ENCODE peak calls at places on chromosome 14, in eight cellular contexts. One of them, this sample, is unnamed.

GRCh38 chr14:30355431-30355913 is 203.5 kb upstream of the G2E3 start:
- DNase-seq in Peyer's patch: no peak
- DNase-seq in A549: no peak
- DNase-seq in testis: no peak
- DNase-seq in breast epithelium: no peak
- DNase-seq in transverse colon: no peak
- DNase-seq in heart left ventricle: no peak
- DNase-seq in body of pancreas: no peak
- DNase-seq in this sample: no peak

GRCh38 chr14:105502446-105503295 is 11.6 kb downstream of the TEDC1 start:
- DNase-seq in breast epithelium: no peak
- DNase-seq in body of pancreas: no peak
- DNase-seq in transverse colon: no peak
- DNase-seq in A549: no peak
- DNase-seq in heart left ventricle: no peak
- DNase-seq in testis: no peak
- DNase-seq in Peyer's patch: no peak
- DNase-seq in this sample: no peak

GRCh38 chr14:91241848-91242247 is 2.7 kb downstream of the GPR68 start:
- DNase-seq in heart left ventricle: no peak
- DNase-seq in transverse colon: no peak
- DNase-seq in A549: no peak
- DNase-seq in body of pancreas: no peak
- DNase-seq in breast epithelium: no peak
- DNase-seq in testis: no peak
- DNase-seq in Peyer's patch: no peak
- DNase-seq in this sample: no peak

GRCh38 chr14:61885203-61885961 is 123.2 kb downstream of the SNAPC1 start:
- DNase-seq in heart left ventricle: no peak
- DNase-seq in Peyer's patch: no peak
- DNase-seq in transverse colon: no peak
- DNase-seq in testis: no peak
- DNase-seq in breast epithelium: no peak
- DNase-seq in A549: no peak
- DNase-seq in body of pancreas: no peak
- DNase-seq in this sample: no peak

GRCh38 chr14:93331375-93332031 is 1.3 kb downstream of the BTBD7 start:
- DNase-seq in heart left ventricle: peak; percentile 50
- DNase-seq in transverse colon: peak; percentile 40
- DNase-seq in A549: no peak
- DNase-seq in testis: no peak
- DNase-seq in body of pancreas: peak; percentile 20
- DNase-seq in Peyer's patch: peak; percentile 52
- DNase-seq in breast epithelium: no peak
- DNase-seq in this sample: peak; percentile 39

GRCh38 chr14:105926415-105927093 is 400.2 kb downstream of the TMEM121 start:
- DNase-seq in Peyer's patch: no peak
- DNase-seq in heart left ventricle: no peak
- DNase-seq in transverse colon: peak; percentile 7
- DNase-seq in breast epithelium: peak; percentile 15
- DNase-seq in A549: no peak
- DNase-seq in body of pancreas: no peak
- DNase-seq in testis: no peak
- DNase-seq in this sample: no peak

GRCh38 chr14:33510991-33511390 is 439.9 kb downstream of the EGLN3 start:
- DNase-seq in breast epithelium: no peak
- DNase-seq in transverse colon: no peak
- DNase-seq in Peyer's patch: no peak
- DNase-seq in body of pancreas: no peak
- DNase-seq in heart left ventricle: no peak
- DNase-seq in testis: no peak
- DNase-seq in A549: no peak
- DNase-seq in this sample: no peak

GRCh38 chr14:37230551-37231194 is 32.9 kb downstream of the MIPOL1 start:
- DNase-seq in A549: peak; percentile 35
- DNase-seq in heart left ventricle: no peak
- DNase-seq in transverse colon: no peak
- DNase-seq in Peyer's patch: no peak
- DNase-seq in testis: peak; percentile 25
- DNase-seq in breast epithelium: no peak
- DNase-seq in body of pancreas: peak; percentile 10
- DNase-seq in this sample: peak; percentile 75

GRCh38 chr14:61033851-61034250 is 52.8 kb downstream of the SLC38A6 start:
- DNase-seq in A549: no peak
- DNase-seq in body of pancreas: no peak
- DNase-seq in testis: no peak
- DNase-seq in transverse colon: no peak
- DNase-seq in Peyer's patch: no peak
- DNase-seq in heart left ventricle: no peak
- DNase-seq in breast epithelium: no peak
- DNase-seq in this sample: no peak

GRCh38 chr14:104696671-104697316 is 7.4 kb downstream of the INF2 start:
- DNase-seq in testis: no peak
- DNase-seq in heart left ventricle: no peak
- DNase-seq in body of pancreas: no peak
- DNase-seq in transverse colon: no peak
- DNase-seq in A549: no peak
- DNase-seq in Peyer's patch: no peak
- DNase-seq in breast epithelium: no peak
- DNase-seq in this sample: no peak

GRCh38 chr14:104289485-104289884 is 151.1 kb downstream of the KIF26A start:
- DNase-seq in testis: no peak
- DNase-seq in breast epithelium: peak; percentile 10
- DNase-seq in body of pancreas: peak; percentile 2
- DNase-seq in Peyer's patch: peak; percentile 5
- DNase-seq in heart left ventricle: no peak
- DNase-seq in transverse colon: no peak
- DNase-seq in A549: no peak
- DNase-seq in this sample: no peak

GRCh38 chr14:90614696-90615260 is 201.5 kb downstream of the TTC7B start:
- DNase-seq in breast epithelium: no peak
- DNase-seq in heart left ventricle: no peak
- DNase-seq in testis: no peak
- DNase-seq in body of pancreas: no peak
- DNase-seq in Peyer's patch: no peak
- DNase-seq in A549: no peak
- DNase-seq in transverse colon: no peak
- DNase-seq in this sample: no peak

GRCh38 chr14:100673085-100673806 is 53.4 kb upstream of the DLK1 start:
- DNase-seq in body of pancreas: peak; percentile 77
- DNase-seq in heart left ventricle: no peak
- DNase-seq in A549: no peak
- DNase-seq in testis: no peak
- DNase-seq in transverse colon: peak; percentile 73
- DNase-seq in Peyer's patch: peak; percentile 78
- DNase-seq in breast epithelium: peak; percentile 75
- DNase-seq in this sample: peak; percentile 55

GRCh38 chr14:65301862-65302539 is 110.5 kb upstream of the FUT8 start:
- DNase-seq in breast epithelium: no peak
- DNase-seq in transverse colon: no peak
- DNase-seq in body of pancreas: peak; percentile 85
- DNase-seq in A549: no peak
- DNase-seq in heart left ventricle: no peak
- DNase-seq in testis: no peak
- DNase-seq in Peyer's patch: no peak
- DNase-seq in this sample: no peak
- TF ChIP-seq POLR2A in breast epithelium: no peak
- TF ChIP-seq POLR2A in transverse colon: no peak
- TF ChIP-seq POLR2A in body of pancreas: peak; percentile 92
- TF ChIP-seq POLR2A in A549: no peak
- TF ChIP-seq POLR2A in heart left ventricle: no peak
- TF ChIP-seq POLR2A in testis: no peak
- TF ChIP-seq POLR2A in Peyer's patch: no peak
- TF ChIP-seq POLR2A in this sample: no peak

GRCh38 chr14:102833991-102834390 is 56.7 kb downstream of the TRAF3 start:
- DNase-seq in Peyer's patch: no peak
- DNase-seq in testis: no peak
- DNase-seq in A549: no peak
- DNase-seq in heart left ventricle: no peak
- DNase-seq in body of pancreas: no peak
- DNase-seq in breast epithelium: no peak
- DNase-seq in transverse colon: no peak
- DNase-seq in this sample: no peak

GRCh38 chr14:102838531-102838930 is 61.3 kb downstream of the TRAF3 start:
- DNase-seq in body of pancreas: no peak
- DNase-seq in Peyer's patch: no peak
- DNase-seq in A549: no peak
- DNase-seq in heart left ventricle: no peak
- DNase-seq in breast epithelium: no peak
- DNase-seq in transverse colon: no peak
- DNase-seq in testis: no peak
- DNase-seq in this sample: no peak

GRCh38 chr14:102840115-102840514 is 62.9 kb downstream of the TRAF3 start:
- DNase-seq in Peyer's patch: no peak
- DNase-seq in transverse colon: no peak
- DNase-seq in breast epithelium: no peak
- DNase-seq in testis: no peak
- DNase-seq in heart left ventricle: no peak
- DNase-seq in A549: no peak
- DNase-seq in body of pancreas: no peak
- DNase-seq in this sample: no peak

GRCh38 chr14:102833341-102833740 is 56.1 kb downstream of the TRAF3 start:
- DNase-seq in Peyer's patch: no peak
- DNase-seq in breast epithelium: no peak
- DNase-seq in body of pancreas: no peak
- DNase-seq in heart left ventricle: no peak
- DNase-seq in testis: no peak
- DNase-seq in A549: no peak
- DNase-seq in transverse colon: no peak
- DNase-seq in this sample: no peak

GRCh38 chr14:102835959-102836358 is 58.7 kb downstream of the TRAF3 start:
- DNase-seq in testis: no peak
- DNase-seq in body of pancreas: no peak
- DNase-seq in transverse colon: no peak
- DNase-seq in A549: no peak
- DNase-seq in heart left ventricle: no peak
- DNase-seq in Peyer's patch: no peak
- DNase-seq in breast epithelium: no peak
- DNase-seq in this sample: no peak
- TF ChIP-seq POLR2A in testis: no peak
- TF ChIP-seq POLR2A in body of pancreas: no peak
- TF ChIP-seq POLR2A in transverse colon: no peak
- TF ChIP-seq POLR2A in A549: no peak
- TF ChIP-seq POLR2A in heart left ventricle: no peak
- TF ChIP-seq POLR2A in Peyer's patch: no peak
- TF ChIP-seq POLR2A in breast epithelium: no peak
- TF ChIP-seq POLR2A in this sample: no peak

DNA sequence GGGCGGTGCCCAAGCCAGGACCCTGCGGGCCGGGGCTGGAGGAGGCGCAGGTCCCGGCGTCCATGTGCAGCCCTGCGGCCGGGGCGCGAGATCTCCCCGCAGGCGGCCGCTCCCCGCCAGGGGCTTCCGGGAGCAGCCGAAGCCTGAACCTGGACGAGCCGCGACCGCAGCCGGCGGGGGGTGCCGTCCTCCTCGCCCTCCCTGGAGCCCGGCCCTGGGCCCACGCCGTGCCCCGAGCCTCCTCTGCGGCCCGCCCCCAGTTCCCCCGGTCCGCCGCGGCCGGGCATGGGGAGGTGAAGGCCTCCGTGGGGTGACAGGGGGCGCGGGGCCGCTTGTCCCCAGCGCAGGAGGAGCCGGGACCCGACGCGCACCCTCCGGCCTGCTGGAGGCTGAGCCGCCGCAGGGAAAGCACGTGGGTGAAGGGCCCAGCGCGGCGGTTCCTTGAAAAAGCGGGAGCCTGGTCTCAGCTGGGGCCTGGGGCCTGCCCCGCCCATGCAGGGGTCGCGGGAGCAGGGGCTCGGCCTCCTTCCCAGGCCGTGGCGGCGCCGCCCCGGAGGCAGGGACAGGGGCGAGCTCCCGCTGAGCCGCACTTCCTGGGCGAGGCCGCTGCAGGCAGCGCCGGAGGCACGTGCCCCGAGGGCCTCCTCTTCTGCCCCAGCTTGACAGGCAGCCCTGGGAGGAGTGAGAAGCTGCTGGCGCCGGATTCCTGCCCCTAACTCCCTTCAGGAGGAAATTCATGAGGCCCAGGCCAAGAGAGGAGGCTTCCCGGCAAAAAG is 55.6 kb upstream of the PPP2R5C start:
- DNase-seq in transverse colon: peak; percentile 71
- DNase-seq in body of pancreas: peak; percentile 31
- DNase-seq in breast epithelium: no peak
- DNase-seq in heart left ventricle: peak; percentile 76
- DNase-seq in Peyer's patch: peak; percentile 71
- DNase-seq in A549: no peak
- DNase-seq in testis: no peak
- DNase-seq in this sample: peak; percentile 31
- TF ChIP-seq POLR2A in transverse colon: peak; percentile 28
- TF ChIP-seq POLR2A in body of pancreas: no peak
- TF ChIP-seq POLR2A in breast epithelium: no peak
- TF ChIP-seq POLR2A in heart left ventricle: peak; percentile 20
- TF ChIP-seq POLR2A in Peyer's patch: peak; percentile 25
- TF ChIP-seq POLR2A in A549: no peak
- TF ChIP-seq POLR2A in testis: no peak
- TF ChIP-seq POLR2A in this sample: no peak

GRCh38 chr14:23163830-23164229 is 19.6 kb downstream of the SLC7A8 start:
- DNase-seq in testis: no peak
- DNase-seq in transverse colon: no peak
- DNase-seq in Peyer's patch: no peak
- DNase-seq in heart left ventricle: no peak
- DNase-seq in body of pancreas: no peak
- DNase-seq in A549: no peak
- DNase-seq in breast epithelium: no peak
- DNase-seq in this sample: no peak

GRCh38 chr14:23159516-23159915 is 23.9 kb downstream of the SLC7A8 start:
- DNase-seq in Peyer's patch: no peak
- DNase-seq in breast epithelium: no peak
- DNase-seq in A549: no peak
- DNase-seq in body of pancreas: no peak
- DNase-seq in transverse colon: no peak
- DNase-seq in testis: no peak
- DNase-seq in heart left ventricle: no peak
- DNase-seq in this sample: no peak

GRCh38 chr14:23162800-23163199 is 20.7 kb downstream of the SLC7A8 start:
- DNase-seq in breast epithelium: no peak
- DNase-seq in testis: no peak
- DNase-seq in heart left ventricle: no peak
- DNase-seq in transverse colon: no peak
- DNase-seq in A549: no peak
- DNase-seq in body of pancreas: no peak
- DNase-seq in Peyer's patch: no peak
- DNase-seq in this sample: no peak

GRCh38 chr14:23162005-23162404 is 21.5 kb downstream of the SLC7A8 start:
- DNase-seq in Peyer's patch: no peak
- DNase-seq in A549: no peak
- DNase-seq in transverse colon: peak; percentile 40
- DNase-seq in heart left ventricle: no peak
- DNase-seq in breast epithelium: no peak
- DNase-seq in body of pancreas: peak; percentile 39
- DNase-seq in testis: no peak
- DNase-seq in this sample: no peak

DNA sequence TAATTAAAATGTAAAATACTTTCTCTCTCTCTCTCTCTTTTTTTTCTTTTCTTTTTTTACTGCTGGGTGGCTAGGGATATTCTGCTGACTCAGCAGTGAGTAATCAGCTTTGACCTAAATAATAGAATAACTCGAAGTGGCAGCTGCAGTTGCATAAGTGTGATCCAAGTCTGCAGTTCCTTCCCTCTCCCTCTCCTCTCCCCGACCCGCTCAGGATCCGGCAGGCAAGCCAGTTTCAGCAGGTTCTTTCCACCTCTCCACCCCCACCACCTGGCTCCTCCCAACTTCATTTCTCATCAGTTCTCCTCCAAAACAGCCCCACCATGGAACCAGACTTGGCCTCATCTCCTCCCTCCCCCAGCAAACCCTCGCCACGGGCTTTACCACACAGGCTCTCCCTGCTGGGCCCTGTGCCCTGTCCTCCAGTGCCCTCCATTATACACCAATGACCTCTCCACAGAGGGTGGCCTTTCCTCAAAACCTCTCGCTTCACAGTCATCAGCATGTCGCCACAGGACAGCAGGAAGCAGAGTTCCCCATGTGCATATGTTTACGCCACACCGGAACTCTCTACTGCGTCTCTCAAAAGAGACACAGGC is 22.4 kb downstream of the SLC7A8 start:
- DNase-seq in heart left ventricle: peak; percentile 28
- DNase-seq in body of pancreas: peak; percentile 71
- DNase-seq in transverse colon: peak; percentile 44
- DNase-seq in testis: peak; percentile 62
- DNase-seq in A549: no peak
- DNase-seq in breast epithelium: peak; percentile 65
- DNase-seq in Peyer's patch: no peak
- DNase-seq in this sample: peak; percentile 30
- TF ChIP-seq POLR2A in heart left ventricle: no peak
- TF ChIP-seq POLR2A in body of pancreas: no peak
- TF ChIP-seq POLR2A in transverse colon: no peak
- TF ChIP-seq POLR2A in testis: no peak
- TF ChIP-seq POLR2A in A549: no peak
- TF ChIP-seq POLR2A in breast epithelium: no peak
- TF ChIP-seq POLR2A in Peyer's patch: no peak
- TF ChIP-seq POLR2A in this sample: no peak

This sample was measured in erythroblast.